ENCODE peak calls at places on chromosomes 4 and X, in seven cellular contexts. One of them, this sample, is unnamed.

GRCh38 chrX:150049647-150050046 is 111.4 kb upstream of the EOLA2 start:
- DNase-seq in AG04450: peak; percentile 11
- DNase-seq in sigmoid colon: no peak
- DNase-seq in putamen: no peak
- DNase-seq in mucosa of descending colon: no peak
- DNase-seq in KG1: no peak
- DNase-seq in CD4-positive, alpha-beta T cell: no peak
- DNase-seq in this sample: no peak

GRCh38 chrX:110318664-110318968 is 731 bp upstream of the AMMECR1 start:
- DNase-seq in AG04450: no peak
- DNase-seq in sigmoid colon: no peak
- DNase-seq in putamen: no peak
- DNase-seq in mucosa of descending colon: no peak
- DNase-seq in KG1: no peak
- DNase-seq in CD4-positive, alpha-beta T cell: no peak
- DNase-seq in this sample: no peak

GRCh38 chr4:90127706-90128345 is 632 bp downstream of the CCSER1 start:
- DNase-seq in AG04450: no peak
- DNase-seq in sigmoid colon: peak; percentile 54
- DNase-seq in putamen: no peak
- DNase-seq in mucosa of descending colon: peak; percentile 65
- DNase-seq in KG1: no peak
- DNase-seq in CD4-positive, alpha-beta T cell: no peak
- DNase-seq in this sample: no peak

GRCh38 chrX:45750639-45751038 is 550.0 kb upstream of the DIPK2B start:
- DNase-seq in AG04450: no peak
- DNase-seq in sigmoid colon: peak; percentile 67
- DNase-seq in putamen: no peak
- DNase-seq in mucosa of descending colon: no peak
- DNase-seq in KG1: no peak
- DNase-seq in CD4-positive, alpha-beta T cell: no peak
- DNase-seq in this sample: no peak

GRCh38 chr4:41887821-41888699 is 47.2 kb upstream of the TMEM33 start:
- DNase-seq in AG04450: peak; percentile 24
- DNase-seq in sigmoid colon: no peak
- DNase-seq in putamen: peak; percentile 29
- DNase-seq in mucosa of descending colon: no peak
- DNase-seq in KG1: no peak
- DNase-seq in CD4-positive, alpha-beta T cell: peak; percentile 32
- DNase-seq in this sample: peak; percentile 12

GRCh38 chr4:69568787-69569186 is 70.7 kb downstream of the UGT2A2 start:
- DNase-seq in AG04450: no peak
- DNase-seq in sigmoid colon: no peak
- DNase-seq in putamen: no peak
- DNase-seq in mucosa of descending colon: no peak
- DNase-seq in KG1: no peak
- DNase-seq in CD4-positive, alpha-beta T cell: no peak
- DNase-seq in this sample: no peak

GRCh38 chrX:113743069-113743468 is 840.8 kb upstream of the HTR2C start:
- DNase-seq in AG04450: no peak
- DNase-seq in sigmoid colon: no peak
- DNase-seq in putamen: no peak
- DNase-seq in mucosa of descending colon: no peak
- DNase-seq in KG1: no peak
- DNase-seq in CD4-positive, alpha-beta T cell: no peak
- DNase-seq in this sample: no peak

GRCh38 chr4:7649741-7650531 is 215.2 kb upstream of the PSAPL1 start:
- DNase-seq in AG04450: peak; percentile 70
- DNase-seq in sigmoid colon: peak; percentile 62
- DNase-seq in putamen: no peak
- DNase-seq in mucosa of descending colon: peak; percentile 35
- DNase-seq in KG1: peak; percentile 86
- DNase-seq in CD4-positive, alpha-beta T cell: peak; percentile 14
- DNase-seq in this sample: peak; percentile 42

GRCh38 chr4:186037692-186038658 is 31.0 kb upstream of the TLR3 start:
- DNase-seq in AG04450: peak; percentile 60
- DNase-seq in sigmoid colon: peak; percentile 82
- DNase-seq in putamen: peak; percentile 89
- DNase-seq in mucosa of descending colon: no peak
- DNase-seq in KG1: no peak
- DNase-seq in CD4-positive, alpha-beta T cell: no peak
- DNase-seq in this sample: peak; percentile 55

GRCh38 chrX:33307954-33308353 is 96.6 kb upstream of the DMD start:
- DNase-seq in AG04450: no peak
- DNase-seq in sigmoid colon: no peak
- DNase-seq in putamen: no peak
- DNase-seq in mucosa of descending colon: no peak
- DNase-seq in KG1: no peak
- DNase-seq in CD4-positive, alpha-beta T cell: no peak
- DNase-seq in this sample: no peak

GRCh38 chr4:87092389-87093141 is 127.9 kb downstream of the KLHL8 start:
- DNase-seq in AG04450: peak; percentile 63
- DNase-seq in sigmoid colon: peak; percentile 87
- DNase-seq in putamen: no peak
- DNase-seq in mucosa of descending colon: peak; percentile 62
- DNase-seq in KG1: no peak
- DNase-seq in CD4-positive, alpha-beta T cell: no peak
- DNase-seq in this sample: no peak